ENCODE peak calls at places on chromosomes 7 and 10, in eight cellular contexts. X is GM23338, N is psoas muscle, G is spleen, K is heart left ventricle, Y is fibroblast of the aortic adventitia, U is tibial nerve, R is GM12878. M is an unnamed sample.

GRCh38 chr10:88565072-88565471 is 18.0 kb downstream of the RNLS start:
- DNase-seq in X (peak; percentile 21), N (no peak), G (no peak), K (no peak), Y (peak; percentile 76), U (no peak), R (no peak), M (no peak)

GRCh38 chr7:128913856-128914565 is 3.5 kb upstream of the KCP start:
- DNase-seq in X (no peak), N (no peak), G (peak; percentile 65), K (no peak), Y (no peak), U (no peak), R (no peak), M (no peak)

GRCh38 chr10:82277591-82277990 is 402.6 kb downstream of the NRG3 start:
- DNase-seq in X (no peak), N (no peak), G (no peak), K (no peak), Y (no peak), U (no peak), R (no peak), M (no peak)

GRCh38 chr7:38411404-38411803 is 138.0 kb upstream of the TARP start:
- DNase-seq in X (peak; percentile 83), N (no peak), G (no peak), K (no peak), Y (peak; percentile 8), U (no peak), R (no peak), M (no peak)

GRCh38 chr7:157432957-157433576 is 96.3 kb downstream of the DNAJB6 start:
- DNase-seq in X (peak; percentile 74), N (no peak), G (peak; percentile 77), K (peak; percentile 30), Y (peak; percentile 29), U (peak; percentile 70), R (no peak), M (no peak)

GRCh38 chr7:97772034-97772891 is 40.4 kb downstream of the TAC1 start:
- DNase-seq in X (no peak), N (no peak), G (no peak), K (no peak), Y (no peak), U (no peak), R (no peak), M (no peak)

GRCh38 chr7:86826948-86827347 is 183.2 kb downstream of the GRM3 start:
- DNase-seq in X (no peak), N (no peak), G (no peak), K (no peak), Y (no peak), U (no peak), R (no peak), M (no peak)

GRCh38 chr10:102410427-102411073 is 8.0 kb downstream of the PSD start:
- DNase-seq in X (peak; percentile 80), N (no peak), G (no peak), K (peak; percentile 22), Y (no peak), U (no peak), R (no peak), M (no peak)

GRCh38 chr10:33800545-33800944 is 466.1 kb upstream of the NRP1 start:
- DNase-seq in X (no peak), N (no peak), G (no peak), K (peak; percentile 68), Y (peak; percentile 22), U (no peak), R (no peak), M (peak; percentile 52)
- H3K4me3 ChIP-seq in X (no peak overlapping the region), N (no peak overlapping the region), G (no peak overlapping the region), K (no peak overlapping the region), Y (no peak overlapping the region), U (no peak overlapping the region), R (no peak overlapping the region), M (no peak overlapping the region)

GRCh38 chr7:82507976-82508677 is 64.5 kb upstream of the CACNA2D1 start:
- DNase-seq in X (peak; percentile 46), N (no peak), G (no peak), K (no peak), Y (no peak), U (no peak), R (no peak), M (no peak)
- TF ChIP-seq CTCF in X (no peak), N (no peak), G (no peak), K (no peak), Y (no peak), U (no peak), R (no peak), M (no peak)

GRCh38 chr10:78778446-78779338 is 290.1 kb upstream of the ZMIZ1 start:
- DNase-seq in X (no peak), N (no peak), G (peak; percentile 61), K (no peak), Y (no peak), U (no peak), R (no peak), M (no peak)
- H3K4me3 ChIP-seq in X (no peak overlapping the region), N (no peak overlapping the region), G (no peak overlapping the region), K (no peak overlapping the region), Y (no peak overlapping the region), U (no peak overlapping the region), R (no peak overlapping the region), M (no peak overlapping the region)

GRCh38 chr10:125121003-125121402 is 39.4 kb downstream of the CTBP2 start:
- DNase-seq in X (no peak), N (no peak), G (peak; percentile 48), K (no peak), Y (no peak), U (no peak), R (no peak), M (no peak)
- TF ChIP-seq CTCF in X (no peak), N (no peak), G (no peak), K (no peak), Y (no peak), U (no peak), R (no peak), M (no peak)

GRCh38 chr10:52599586-52600200 is 172.9 kb downstream of the MBL2 start:
- DNase-seq in X (no peak), N (no peak), G (no peak), K (no peak), Y (no peak), U (no peak), R (no peak), M (no peak)

GRCh38 chr10:52598936-52599335 is 173.6 kb downstream of the MBL2 start:
- DNase-seq in X (no peak), N (no peak), G (no peak), K (no peak), Y (no peak), U (no peak), R (no peak), M (no peak)

GRCh38 chr10:52597189-52597863 is 175.3 kb downstream of the MBL2 start:
- DNase-seq in X (no peak), N (no peak), G (no peak), K (no peak), Y (peak; percentile 24), U (no peak), R (no peak), M (no peak)
- H3K4me3 ChIP-seq in X (no peak overlapping the region), N (no peak overlapping the region), G (no peak overlapping the region), K (no peak overlapping the region), Y (peak overlapping the region; percentile 20), U (no peak overlapping the region), R (no peak overlapping the region), M (no peak overlapping the region)

GRCh38 chr10:84270708-84271107 is 25.9 kb downstream of the RGR start:
- DNase-seq in X (no peak), N (no peak), G (no peak), K (no peak), Y (no peak), U (no peak), R (no peak), M (no peak)

GRCh38 chr10:84264611-84265141 is 19.8 kb downstream of the RGR start:
- DNase-seq in X (peak; percentile 87), N (peak; percentile 52), G (peak; percentile 85), K (peak; percentile 63), Y (peak; percentile 68), U (peak; percentile 80), R (no peak), M (peak; percentile 79)

GRCh38 chr10:84269773-84270172 is 24.9 kb downstream of the RGR start:
- DNase-seq in X (no peak), N (no peak), G (no peak), K (no peak), Y (peak; percentile 64), U (no peak), R (no peak), M (no peak)

GRCh38 chr10:84265378-84265777 is 20.5 kb downstream of the RGR start:
- DNase-seq in X (no peak), N (no peak), G (no peak), K (no peak), Y (no peak), U (no peak), R (no peak), M (no peak)

GRCh38 chr10:84267503-84268126 is 22.8 kb downstream of the RGR start:
- DNase-seq in X (peak; percentile 86), N (no peak), G (no peak), K (no peak), Y (peak; percentile 42), U (no peak), R (no peak), M (no peak)
- TF ChIP-seq CTCF in X (peak; percentile 100), N (no peak), G (peak; percentile 14), K (peak; percentile 47), Y (peak; percentile 66), U (peak; percentile 27), R (peak; percentile 60), M (peak; percentile 60)

GRCh38 chr10:3954615-3955014 is 169.6 kb upstream of the KLF6 start:
- DNase-seq in X (no peak), N (no peak), G (no peak), K (no peak), Y (no peak), U (no peak), R (no peak), M (no peak)

GRCh38 chr10:3958472-3958996 is 173.5 kb upstream of the KLF6 start:
- DNase-seq in X (no peak), N (no peak), G (no peak), K (no peak), Y (no peak), U (no peak), R (no peak), M (no peak)

GRCh38 chr10:3955954-3956617 is 171.1 kb upstream of the KLF6 start:
- DNase-seq in X (peak; percentile 18), N (no peak), G (no peak), K (no peak), Y (no peak), U (no peak), R (no peak), M (no peak)

GRCh38 chr10:3951993-3952392 is 167.0 kb upstream of the KLF6 start:
- DNase-seq in X (no peak), N (no peak), G (no peak), K (peak; percentile 72), Y (peak; percentile 28), U (no peak), R (no peak), M (peak; percentile 51)

DNA sequence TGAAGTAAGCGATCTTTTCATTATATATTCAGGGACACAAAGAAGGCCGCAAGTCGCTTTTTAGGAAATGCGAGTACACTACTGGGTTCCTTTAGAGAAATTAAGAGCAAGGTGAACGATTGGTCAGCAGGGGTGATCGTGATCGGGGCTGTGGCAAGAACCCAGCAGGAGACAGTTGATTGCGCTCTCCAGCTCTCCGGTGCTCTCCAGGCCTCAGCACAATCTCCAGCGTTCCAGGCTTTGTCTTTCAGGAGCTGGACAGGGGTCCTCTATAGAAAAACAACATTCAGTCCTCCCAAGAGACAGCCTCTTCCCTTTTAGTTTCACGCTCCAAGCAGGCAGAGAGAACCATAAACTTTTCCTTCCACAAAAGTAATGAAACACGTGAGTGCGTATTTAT is 170.5 kb upstream of the KLF6 start:
- DNase-seq in X (peak; percentile 45), N (no peak), G (no peak), K (no peak), Y (no peak), U (no peak), R (no peak), M (no peak)
- H3K4me3 ChIP-seq in X (no peak overlapping the region), N (no peak overlapping the region), G (no peak overlapping the region), K (no peak overlapping the region), Y (no peak overlapping the region), U (no peak overlapping the region), R (no peak overlapping the region), M (no peak overlapping the region)

GRCh38 chr10:127852456-127852855 is 40.3 kb downstream of the CLRN3 start:
- DNase-seq in X (no peak), N (no peak), G (no peak), K (no peak), Y (no peak), U (no peak), R (no peak), M (no peak)
- TF ChIP-seq CTCF in X (no peak), N (no peak), G (no peak), K (no peak), Y (no peak), U (no peak), R (no peak), M (no peak)